ENCODE peak calls at places on chromosomes 12 and 14, in six cellular contexts. One of them, this sample, is unnamed.

GRCh38 chr14:44866322-44866721 is 95.4 kb downstream of the KLHL28 start:
- DNase-seq in transverse colon: no peak
- DNase-seq in T-cell: no peak
- DNase-seq in T follicular helper cell: no peak
- DNase-seq in A549: no peak
- DNase-seq in COR-L47: no peak
- DNase-seq in this sample: no peak

GRCh38 chr12:83690465-83690864 is 1003.8 kb downstream of the TMTC2 start:
- DNase-seq in transverse colon: no peak
- DNase-seq in T-cell: no peak
- DNase-seq in T follicular helper cell: no peak
- DNase-seq in A549: no peak
- DNase-seq in COR-L47: no peak
- DNase-seq in this sample: no peak

GRCh38 chr12:10363922-10364838 is 25.7 kb downstream of the KLRK1 start:
- DNase-seq in transverse colon: peak; percentile 41
- DNase-seq in T-cell: peak; percentile 38
- DNase-seq in T follicular helper cell: no peak
- DNase-seq in A549: no peak
- DNase-seq in COR-L47: no peak
- DNase-seq in this sample: peak; percentile 74

GRCh38 chr14:49946320-49947141 is 53.6 kb downstream of the ARF6 start:
- DNase-seq in transverse colon: peak; percentile 49
- DNase-seq in T-cell: peak; percentile 32
- DNase-seq in T follicular helper cell: peak; percentile 1
- DNase-seq in A549: peak; percentile 76
- DNase-seq in COR-L47: peak; percentile 64
- DNase-seq in this sample: peak; percentile 35

GRCh38 chr12:92899388-92900001 is 29.6 kb downstream of the EEA1 start:
- DNase-seq in transverse colon: peak; percentile 59
- DNase-seq in T-cell: no peak
- DNase-seq in T follicular helper cell: no peak
- DNase-seq in A549: peak; percentile 96
- DNase-seq in COR-L47: no peak
- DNase-seq in this sample: no peak

GRCh38 chr14:50038398-50039119 is 77.8 kb downstream of the VCPKMT start:
- DNase-seq in transverse colon: no peak
- DNase-seq in T-cell: no peak
- DNase-seq in T follicular helper cell: no peak
- DNase-seq in A549: peak; percentile 64
- DNase-seq in COR-L47: no peak
- DNase-seq in this sample: no peak

GRCh38 chr14:104656014-104656714 is 33.3 kb upstream of the INF2 start:
- DNase-seq in transverse colon: no peak
- DNase-seq in T-cell: no peak
- DNase-seq in T follicular helper cell: no peak
- DNase-seq in A549: no peak
- DNase-seq in COR-L47: no peak
- DNase-seq in this sample: no peak

GRCh38 chr12:117857632-117858274 is 111.0 kb downstream of the KSR2 start:
- DNase-seq in transverse colon: peak; percentile 45
- DNase-seq in T-cell: peak; percentile 43
- DNase-seq in T follicular helper cell: peak; percentile 30
- DNase-seq in A549: peak; percentile 79
- DNase-seq in COR-L47: peak; percentile 23
- DNase-seq in this sample: peak; percentile 43

GRCh38 chr14:89845346-89845745 is 109.2 kb downstream of the EFCAB11 start:
- DNase-seq in transverse colon: no peak
- DNase-seq in T-cell: no peak
- DNase-seq in T follicular helper cell: no peak
- DNase-seq in A549: peak; percentile 78
- DNase-seq in COR-L47: no peak
- DNase-seq in this sample: no peak

GRCh38 chr12:88417531-88417930 is 162.7 kb downstream of the KITLG start:
- DNase-seq in transverse colon: no peak
- DNase-seq in T-cell: no peak
- DNase-seq in T follicular helper cell: no peak
- DNase-seq in A549: no peak
- DNase-seq in COR-L47: no peak
- DNase-seq in this sample: peak; percentile 65

GRCh38 chr12:77725611-77726010 is 105.1 kb upstream of the NAV3 start:
- DNase-seq in transverse colon: no peak
- DNase-seq in T-cell: no peak
- DNase-seq in T follicular helper cell: no peak
- DNase-seq in A549: no peak
- DNase-seq in COR-L47: no peak
- DNase-seq in this sample: no peak

GRCh38 chr12:31250179-31250578 is 75.8 kb downstream of the SINHCAF start:
- DNase-seq in transverse colon: no peak
- DNase-seq in T-cell: no peak
- DNase-seq in T follicular helper cell: no peak
- DNase-seq in A549: no peak
- DNase-seq in COR-L47: no peak
- DNase-seq in this sample: no peak

GRCh38 chr12:132030367-132031038 is 80.8 kb downstream of the EP400 start:
- DNase-seq in transverse colon: no peak
- DNase-seq in T-cell: no peak
- DNase-seq in T follicular helper cell: no peak
- DNase-seq in A549: no peak
- DNase-seq in COR-L47: no peak
- DNase-seq in this sample: no peak

GRCh38 chr12:83092101-83092500 is 405.4 kb downstream of the TMTC2 start:
- DNase-seq in transverse colon: no peak
- DNase-seq in T-cell: no peak
- DNase-seq in T follicular helper cell: no peak
- DNase-seq in A549: no peak
- DNase-seq in COR-L47: no peak
- DNase-seq in this sample: no peak

GRCh38 chr14:58107947-58108552 is 44.0 kb downstream of the ARMH4 start:
- DNase-seq in transverse colon: peak; percentile 24
- DNase-seq in T-cell: peak; percentile 29
- DNase-seq in T follicular helper cell: peak; percentile 3
- DNase-seq in A549: peak; percentile 76
- DNase-seq in COR-L47: peak; percentile 60
- DNase-seq in this sample: peak; percentile 45

GRCh38 chr14:36516719-36517241 is 3.3 kb downstream of the NKX2-1 start:
- DNase-seq in transverse colon: no peak
- DNase-seq in T-cell: no peak
- DNase-seq in T follicular helper cell: no peak
- DNase-seq in A549: no peak
- DNase-seq in COR-L47: no peak
- DNase-seq in this sample: peak; percentile 71

GRCh38 chr12:59595557-59596231 is at the start of gene SLC16A7:
- DNase-seq in transverse colon: peak; percentile 83
- DNase-seq in T-cell: peak; percentile 75
- DNase-seq in T follicular helper cell: peak; percentile 65
- DNase-seq in A549: peak; percentile 22
- DNase-seq in COR-L47: peak; percentile 92
- DNase-seq in this sample: peak; percentile 88

GRCh38 chr12:63915105-63915830 is 70.8 kb downstream of the SRGAP1 start:
- DNase-seq in transverse colon: no peak
- DNase-seq in T-cell: no peak
- DNase-seq in T follicular helper cell: no peak
- DNase-seq in A549: peak; percentile 85
- DNase-seq in COR-L47: no peak
- DNase-seq in this sample: no peak

GRCh38 chr14:89767861-89768268 is 186.7 kb downstream of the EFCAB11 start:
- DNase-seq in transverse colon: peak; percentile 51
- DNase-seq in T-cell: peak; percentile 73
- DNase-seq in T follicular helper cell: peak; percentile 44
- DNase-seq in A549: peak; percentile 38
- DNase-seq in COR-L47: peak; percentile 48
- DNase-seq in this sample: no peak

GRCh38 chr14:105064721-105065143 is 498 bp downstream of the GPR132 start:
- DNase-seq in transverse colon: peak; percentile 47
- DNase-seq in T-cell: peak; percentile 34
- DNase-seq in T follicular helper cell: no peak
- DNase-seq in A549: no peak
- DNase-seq in COR-L47: no peak
- DNase-seq in this sample: no peak

GRCh38 chr12:110074089-110074488 is 25.8 kb upstream of the C12orf76 start:
- DNase-seq in transverse colon: no peak
- DNase-seq in T-cell: no peak
- DNase-seq in T follicular helper cell: no peak
- DNase-seq in A549: no peak
- DNase-seq in COR-L47: no peak
- DNase-seq in this sample: no peak

GRCh38 chr12:104280703-104281458 is 22.7 kb upstream of the EID3 start:
- DNase-seq in transverse colon: no peak
- DNase-seq in T-cell: no peak
- DNase-seq in T follicular helper cell: no peak
- DNase-seq in A549: peak; percentile 85
- DNase-seq in COR-L47: no peak
- DNase-seq in this sample: no peak

GRCh38 chr14:39339003-39339402 is 93.2 kb downstream of the FBXO33 start:
- DNase-seq in transverse colon: no peak
- DNase-seq in T-cell: no peak
- DNase-seq in T follicular helper cell: no peak
- DNase-seq in A549: no peak
- DNase-seq in COR-L47: peak; percentile 56
- DNase-seq in this sample: no peak

GRCh38 chr12:46449856-46450255 is 77.3 kb upstream of the SLC38A2 start:
- DNase-seq in transverse colon: no peak
- DNase-seq in T-cell: no peak
- DNase-seq in T follicular helper cell: no peak
- DNase-seq in A549: no peak
- DNase-seq in COR-L47: no peak
- DNase-seq in this sample: no peak

GRCh38 chr12:51773145-51773869 is 75.2 kb downstream of the FIGNL2 start:
- DNase-seq in transverse colon: no peak
- DNase-seq in T-cell: no peak
- DNase-seq in T follicular helper cell: no peak
- DNase-seq in A549: peak; percentile 50
- DNase-seq in COR-L47: no peak
- DNase-seq in this sample: no peak

GRCh38 chr12:27780612-27781408 is 774 bp upstream of the MANSC4 start:
- DNase-seq in transverse colon: peak; percentile 25
- DNase-seq in T-cell: peak; percentile 42
- DNase-seq in T follicular helper cell: peak; percentile 9
- DNase-seq in A549: peak; percentile 27
- DNase-seq in COR-L47: no peak
- DNase-seq in this sample: peak; percentile 31

GRCh38 chr14:74592476-74593191 is 19.4 kb downstream of the LTBP2 start:
- DNase-seq in transverse colon: no peak
- DNase-seq in T-cell: no peak
- DNase-seq in T follicular helper cell: no peak
- DNase-seq in A549: no peak
- DNase-seq in COR-L47: no peak
- DNase-seq in this sample: no peak